ENCODE peak calls at places on chromosome 12, in nine cellular contexts. Z is left lung, D is Panc1, W is activated B cell treated with CpG ODN at 0.5 μM for 24 hours, H is GM13977, S is right lobe of liver, M is WERI-Rb-1, T is neural crest cell, X is OCI-LY7. J is an unnamed sample.

GRCh38 chr12:107200394-107200793 is 107.0 kb upstream of the CRY1 start:
- DNase-seq in Z (no peak), D (no peak), W (no peak), H (no peak), S (no peak), M (no peak), T (no peak), X (no peak), J (no peak)

GRCh38 chr12:2974560-2974971 is 15.4 kb downstream of the TEAD4 start:
- DNase-seq in Z (no peak), D (no peak), W (no peak), H (no peak), S (no peak), M (no peak), T (no peak), X (no peak), J (no peak)

GRCh38 chr12:32536000-32536345 is 136.6 kb downstream of the FGD4 start:
- DNase-seq in Z (no peak), D (no peak), W (no peak), H (no peak), S (no peak), M (no peak), T (no peak), X (no peak), J (no peak)

GRCh38 chr12:110528277-110528839 is 26.2 kb downstream of the RAD9B start:
- DNase-seq in Z (no peak), D (no peak), W (no peak), H (peak; percentile 23), S (no peak), M (peak; percentile 42), T (no peak), X (no peak), J (no peak)

GRCh38 chr12:19437996-19438395 is 1.3 kb upstream of the AEBP2 start:
- DNase-seq in Z (no peak), D (no peak), W (no peak), H (no peak), S (no peak), M (no peak), T (no peak), X (no peak), J (no peak)

GRCh38 chr12:59486827-59487226 is 109.0 kb upstream of the SLC16A7 start:
- DNase-seq in Z (no peak), D (no peak), W (no peak), H (no peak), S (no peak), M (no peak), T (no peak), X (no peak), J (no peak)

GRCh38 chr12:96194901-96195844 is 998 bp downstream of the ELK3 start:
- DNase-seq in Z (no peak), D (no peak), W (peak; percentile 45), H (peak; percentile 87), S (no peak), M (no peak), T (peak; percentile 31), X (peak; percentile 84), J (no peak)

GRCh38 chr12:65532162-65532561 is 253.7 kb downstream of the MSRB3 start:
- DNase-seq in Z (no peak), D (no peak), W (no peak), H (no peak), S (no peak), M (no peak), T (no peak), X (no peak), J (no peak)

GRCh38 chr12:138898-139534 is 72.4 kb downstream of the IQSEC3 start:
- DNase-seq in Z (peak; percentile 78), D (no peak), W (no peak), H (no peak), S (no peak), M (no peak), T (no peak), X (no peak), J (no peak)

GRCh38 chr12:130719263-130719892 is 3.3 kb upstream of the RIMBP2 start:
- DNase-seq in Z (no peak), D (no peak), W (no peak), H (no peak), S (no peak), M (no peak), T (no peak), X (no peak), J (no peak)

GRCh38 chr12:114215766-114216165 is 190.2 kb downstream of the TBX5 start:
- DNase-seq in Z (no peak), D (no peak), W (no peak), H (no peak), S (no peak), M (no peak), T (no peak), X (no peak), J (no peak)

GRCh38 chr12:7542813-7543212 is 39.2 kb upstream of the CD163 start:
- DNase-seq in Z (no peak), D (no peak), W (no peak), H (no peak), S (no peak), M (no peak), T (no peak), X (no peak), J (no peak)

GRCh38 chr12:28558232-28558631 is 368.0 kb downstream of the CCDC91 start:
- DNase-seq in Z (no peak), D (no peak), W (no peak), H (no peak), S (no peak), M (no peak), T (no peak), X (no peak), J (no peak)

GRCh38 chr12:11863988-11864387 is 206.8 kb upstream of the BCL2L14 start:
- DNase-seq in Z (no peak), D (no peak), W (no peak), H (no peak), S (no peak), M (no peak), T (no peak), X (no peak), J (no peak)

GRCh38 chr12:27733052-27733656 is 22.5 kb downstream of the MRPS35 start:
- DNase-seq in Z (no peak), D (no peak), W (no peak), H (peak; percentile 28), S (no peak), M (no peak), T (no peak), X (peak; percentile 51), J (no peak)

DNA sequence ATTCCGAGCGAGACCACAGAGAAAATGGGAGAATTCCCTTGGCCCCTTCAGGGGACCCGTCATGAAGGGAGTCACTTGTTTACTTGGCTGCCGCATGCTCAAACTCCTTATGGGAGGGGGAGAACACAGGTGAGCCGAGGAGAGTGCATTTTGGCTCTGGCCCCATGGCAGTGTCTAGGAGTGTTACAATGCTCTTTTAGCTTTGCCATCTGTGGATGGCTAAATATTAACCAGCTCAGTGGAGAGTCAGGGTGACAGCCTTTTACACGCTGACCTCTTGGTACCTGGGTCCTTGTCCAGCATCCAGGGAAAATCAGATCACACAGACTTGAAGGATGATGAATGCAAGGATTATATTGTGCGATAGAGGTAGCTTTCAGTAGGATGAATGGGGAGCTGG is 146.4 kb upstream of the ATXN7L3B start:
- DNase-seq in Z (no peak), D (no peak), W (no peak), H (no peak), S (peak; percentile 56), M (no peak), T (no peak), X (no peak), J (no peak)
- TF ChIP-seq CTCF in Z (no peak), D (no peak), W (no peak), H (no peak), S (no peak), M (no peak), T (no peak), X (no peak), J (no peak)

GRCh38 chr12:1576410-1577240 is 17.8 kb downstream of the FBXL14 start:
- DNase-seq in Z (no peak), D (no peak), W (no peak), H (no peak), S (no peak), M (peak; percentile 10), T (no peak), X (no peak), J (no peak)
- TF ChIP-seq CTCF in Z (no peak), D (no peak), W (no peak), H (no peak), S (no peak), M (no peak), T (no peak), X (no peak), J (no peak)

DNA sequence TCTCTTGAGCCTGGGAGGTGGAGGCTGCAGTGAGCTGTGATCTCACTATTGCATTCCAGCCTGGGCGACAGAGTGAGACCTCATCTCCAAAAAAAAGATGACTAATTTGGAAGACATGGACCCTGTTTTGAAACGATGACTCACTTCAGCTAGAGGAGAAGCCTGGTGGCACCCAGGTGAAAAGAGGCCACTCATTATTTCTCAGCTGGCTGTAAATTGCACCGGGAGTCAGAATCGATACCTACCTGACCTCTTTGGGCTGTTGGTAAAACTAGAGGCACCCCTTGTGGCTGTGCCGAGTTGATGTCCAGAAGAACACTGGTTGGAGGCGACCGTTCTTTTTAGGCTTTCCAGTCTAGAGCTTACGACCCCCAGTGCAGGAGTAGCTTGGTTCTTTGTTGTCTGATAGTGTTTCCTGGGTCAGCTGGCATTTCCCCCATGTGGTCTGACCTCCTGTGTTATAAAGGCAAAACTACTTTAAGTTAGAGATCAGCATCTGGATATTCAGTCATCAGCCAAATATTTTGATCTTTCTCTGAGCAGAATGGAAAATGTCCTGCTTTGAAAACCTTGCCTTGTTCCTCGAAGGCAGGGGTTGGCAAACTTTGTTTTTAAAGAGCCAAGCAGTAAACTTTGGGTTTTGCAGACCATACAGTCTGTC is 93.2 kb downstream of the CHST11 start:
- DNase-seq in Z (no peak), D (no peak), W (no peak), H (no peak), S (no peak), M (no peak), T (no peak), X (peak; percentile 12), J (no peak)
- TF ChIP-seq CTCF in Z (no peak), D (no peak), W (no peak), H (no peak), S (no peak), M (no peak), T (no peak), X (peak; percentile 29), J (no peak)

GRCh38 chr12:121061831-121062230 is 22.8 kb upstream of the OASL start:
- DNase-seq in Z (no peak), D (no peak), W (no peak), H (no peak), S (no peak), M (no peak), T (no peak), X (no peak), J (no peak)
- TF ChIP-seq CTCF in Z (peak; percentile 9), D (peak; percentile 63), W (no peak), H (peak; percentile 42), S (peak; percentile 41), M (peak; percentile 4), T (peak; percentile 41), X (peak; percentile 42), J (peak; percentile 67)

J was measured in chondrocyte.